ENCODE peak calls at places on chromosomes 11 and 22, in four cellular contexts. One of them, this sample, is unnamed. For H3K4me1, the result is how much of the 10 kb centered on the place peaks cover.

GRCh38 chr22:21104126-21104691 is 58.5 kb downstream of the LRRC74B start:
- DNase-seq in pancreas: no peak
- DNase-seq in cardiac muscle cell: no peak
- DNase-seq in MM.1S: no peak
- DNase-seq in this sample: no peak

GRCh38 chr11:62774407-62774806 is 3.2 kb downstream of the TAF6L start:
- DNase-seq in pancreas: no peak
- DNase-seq in cardiac muscle cell: no peak
- DNase-seq in MM.1S: no peak
- DNase-seq in this sample: no peak

GRCh38 chr11:12430351-12430750 is 53.0 kb downstream of the PARVA start:
- DNase-seq in pancreas: no peak
- DNase-seq in cardiac muscle cell: no peak
- DNase-seq in MM.1S: no peak
- DNase-seq in this sample: no peak

GRCh38 chr11:43269229-43269928 is 42.4 kb upstream of the API5 start:
- DNase-seq in pancreas: no peak
- DNase-seq in cardiac muscle cell: no peak
- DNase-seq in MM.1S: no peak
- DNase-seq in this sample: peak

GRCh38 chr11:61080526-61080925 is 21.8 kb upstream of the CD5 start:
- DNase-seq in pancreas: no peak
- DNase-seq in cardiac muscle cell: no peak
- DNase-seq in MM.1S: no peak
- DNase-seq in this sample: no peak

GRCh38 chr11:126853732-126854131 is 146.8 kb downstream of the KIRREL3 start:
- DNase-seq in pancreas: no peak
- DNase-seq in cardiac muscle cell: no peak
- DNase-seq in MM.1S: no peak
- DNase-seq in this sample: no peak

GRCh38 chr11:67429722-67430121 is 1.4 kb downstream of the RPS6KB2 start:
- DNase-seq in pancreas: no peak
- DNase-seq in cardiac muscle cell: no peak
- DNase-seq in MM.1S: no peak
- DNase-seq in this sample: no peak

GRCh38 chr22:46074771-46075551 is 75.4 kb upstream of the PPARA start:
- DNase-seq in pancreas: peak
- DNase-seq in cardiac muscle cell: no peak
- DNase-seq in MM.1S: no peak
- DNase-seq in this sample: peak

GRCh38 chr11:106621479-106621878 is 396.8 kb downstream of the GUCY1A2 start:
- DNase-seq in pancreas: no peak
- DNase-seq in cardiac muscle cell: no peak
- DNase-seq in MM.1S: no peak
- DNase-seq in this sample: no peak

GRCh38 chr22:27605390-27605789 is 196.2 kb downstream of the MN1 start:
- DNase-seq in pancreas: no peak
- DNase-seq in cardiac muscle cell: no peak
- DNase-seq in MM.1S: no peak
- DNase-seq in this sample: no peak

GRCh38 chr22:27603111-27603822 is 198.3 kb downstream of the MN1 start:
- DNase-seq in pancreas: no peak
- DNase-seq in cardiac muscle cell: no peak
- DNase-seq in MM.1S: no peak
- DNase-seq in this sample: no peak

GRCh38 chr22:27601195-27601594 is 200.4 kb downstream of the MN1 start:
- DNase-seq in pancreas: no peak
- DNase-seq in cardiac muscle cell: no peak
- DNase-seq in MM.1S: no peak
- DNase-seq in this sample: no peak

GRCh38 chr22:27602390-27602789 is 199.2 kb downstream of the MN1 start:
- DNase-seq in pancreas: no peak
- DNase-seq in cardiac muscle cell: no peak
- DNase-seq in MM.1S: no peak
- DNase-seq in this sample: no peak

GRCh38 chr22:27603823-27604190 is 197.7 kb downstream of the MN1 start:
- DNase-seq in pancreas: peak
- DNase-seq in cardiac muscle cell: peak
- DNase-seq in MM.1S: no peak
- DNase-seq in this sample: peak
- H3K27ac ChIP-seq in pancreas: no peak
- H3K27ac ChIP-seq in cardiac muscle cell: no peak
- H3K27ac ChIP-seq in MM.1S: no peak
- H3K27ac ChIP-seq in this sample: no peak

DNA sequence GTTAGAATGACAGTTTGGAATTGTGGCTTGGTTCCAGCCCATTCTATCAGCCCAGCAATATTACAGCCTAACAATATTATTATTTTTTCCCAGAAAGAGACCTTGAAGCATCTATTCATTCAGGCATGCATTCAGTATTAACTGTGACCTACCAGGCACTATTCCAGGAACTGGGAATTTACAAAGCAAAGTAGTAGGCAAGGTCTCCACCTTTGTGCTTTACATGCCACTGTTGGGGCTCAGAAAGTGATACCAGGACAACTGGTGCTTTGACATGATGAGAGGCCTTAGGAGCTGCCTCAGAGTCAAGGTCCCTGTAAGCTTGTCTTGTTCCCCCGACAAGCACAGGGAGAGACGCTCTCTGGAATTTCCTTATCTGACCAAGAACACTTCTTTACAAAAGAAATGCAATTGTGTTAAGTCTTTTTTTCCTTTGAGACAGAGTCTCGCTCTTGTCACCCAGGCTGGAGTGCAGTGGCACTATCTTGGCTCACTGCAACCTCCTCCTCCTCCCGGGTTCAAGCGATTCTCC is 2.3 kb upstream of the HMOX1 start:
- DNase-seq in pancreas: no peak
- DNase-seq in cardiac muscle cell: no peak
- DNase-seq in MM.1S: no peak
- DNase-seq in this sample: no peak
- H3K4me1 ChIP-seq in pancreas: under half
- H3K4me1 ChIP-seq in cardiac muscle cell: under half
- H3K4me1 ChIP-seq in MM.1S: under half
- H3K4me1 ChIP-seq in this sample: under half

DNA sequence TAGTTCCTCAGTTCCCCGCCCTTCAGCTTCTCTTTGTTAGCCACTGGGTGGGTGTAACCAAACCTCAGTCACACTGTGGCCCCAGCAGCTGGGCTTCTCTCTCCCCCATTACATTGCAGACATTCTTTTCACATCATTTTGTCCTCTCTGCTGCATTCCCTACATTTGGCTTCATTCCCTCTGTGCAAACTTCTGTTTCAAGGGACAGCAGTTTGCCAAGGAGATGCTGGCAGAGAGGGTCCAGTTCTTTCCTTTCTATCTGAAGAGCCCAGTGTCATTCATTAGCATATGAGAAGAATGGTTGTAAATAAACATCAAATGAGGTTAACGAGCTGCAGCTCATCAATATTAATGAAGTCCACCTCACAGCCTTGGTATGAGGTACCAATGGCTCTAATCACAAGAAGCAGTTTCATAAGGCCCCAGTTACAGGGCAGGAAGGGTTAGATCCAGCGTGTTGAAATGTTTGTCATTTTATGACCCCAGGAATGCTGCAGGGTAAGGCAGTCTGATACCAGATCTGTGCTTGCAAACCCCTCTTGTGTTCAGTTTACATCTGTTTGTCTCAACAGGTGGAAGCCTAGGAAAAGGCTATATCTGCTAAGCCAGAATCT is 72.2 kb downstream of the ARFGAP2 start:
- DNase-seq in pancreas: no peak
- DNase-seq in cardiac muscle cell: no peak
- DNase-seq in MM.1S: no peak
- DNase-seq in this sample: no peak
- H3K27ac ChIP-seq in pancreas: no peak
- H3K27ac ChIP-seq in cardiac muscle cell: no peak
- H3K27ac ChIP-seq in MM.1S: no peak
- H3K27ac ChIP-seq in this sample: no peak

DNA sequence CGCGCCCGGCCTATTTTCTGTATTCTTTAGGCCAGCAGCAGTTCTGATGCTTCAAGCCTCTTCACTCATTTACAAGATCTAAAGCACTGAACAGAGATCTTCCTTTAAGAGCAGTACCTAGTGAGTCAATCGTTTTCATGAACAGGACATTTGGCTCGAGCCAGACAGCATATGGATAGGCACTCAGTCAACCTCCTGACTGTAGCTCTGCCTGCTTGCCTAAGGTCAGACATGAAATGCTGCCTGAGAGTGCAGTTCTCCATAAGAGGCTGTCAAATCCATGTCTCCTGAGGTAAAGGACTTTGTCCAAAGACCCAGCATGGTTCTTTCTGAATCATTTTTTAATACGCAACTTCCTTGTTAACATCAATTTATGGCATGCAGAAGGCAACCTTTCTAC is 941.2 kb downstream of the DLG2 start:
- DNase-seq in pancreas: no peak
- DNase-seq in cardiac muscle cell: no peak
- DNase-seq in MM.1S: no peak
- DNase-seq in this sample: no peak
- H3K4me1 ChIP-seq in pancreas: under half
- H3K4me1 ChIP-seq in cardiac muscle cell: under half
- H3K4me1 ChIP-seq in MM.1S: under half
- H3K4me1 ChIP-seq in this sample: under half

This sample was measured in right cardiac atrium.